ENCODE peak calls at places on chromosomes 1 and 21, in four cellular contexts. M, Q, K and P are unnamed samples.

GRCh38 chr1:88595355-88595754 is 88.7 kb upstream of the PKN2 start:
- DNase-seq in K (peak; percentile 12), M (peak; percentile 35), Q (peak; percentile 65), P (no peak)

GRCh38 chr1:208595745-208596144 is 351.6 kb upstream of the PLXNA2 start:
- DNase-seq in K (no peak), Q (no peak), M (no peak), P (no peak)

GRCh38 chr1:212285685-212286436 is 651 bp downstream of the PPP2R5A start:
- DNase-seq in K (no peak), M (peak; percentile 82), Q (no peak), P (peak; percentile 61)

GRCh38 chr1:108080448-108080847 is 115.5 kb upstream of the VAV3 start:
- DNase-seq in K (no peak), Q (no peak), M (no peak), P (no peak)

GRCh38 chr1:167661527-167662436 is 31.8 kb downstream of the RCSD1 start:
- DNase-seq in Q (no peak), M (no peak), K (no peak), P (no peak)

GRCh38 chr1:244782056-244782455 is 53.4 kb upstream of the COX20 start:
- DNase-seq in M (no peak), K (no peak), Q (no peak), P (no peak)

GRCh38 chr1:162081316-162081715 is 11.8 kb downstream of the NOS1AP start:
- DNase-seq in Q (peak; percentile 58), K (no peak), M (no peak), P (no peak)

GRCh38 chr1:77950873-77951272 is 28.0 kb downstream of the FUBP1 start:
- DNase-seq in Q (no peak), M (no peak), K (no peak), P (no peak)

GRCh38 chr1:41277371-41277994 is 35.4 kb upstream of the SCMH1 start:
- DNase-seq in Q (no peak), K (no peak), M (no peak), P (no peak)
- TF ChIP-seq ETV6 in Q (no peak), K (no peak), M (no peak), P (no peak)

GRCh38 chr1:145994391-145995120 is 1.8 kb downstream of the TXNIP start:
- DNase-seq in K (no peak), M (peak; percentile 67), Q (no peak), P (no peak)
- TF ChIP-seq TCF7 in K (no peak), M (no peak), Q (no peak), P (no peak)

GRCh38 chr1:68346192-68346808 is 103.5 kb downstream of the RPE65 start:
- DNase-seq in Q (peak; percentile 4), M (peak; percentile 19), K (no peak), P (no peak)

GRCh38 chr1:68339505-68339904 is 107.2 kb upstream of the WLS start:
- DNase-seq in Q (no peak), K (no peak), M (no peak), P (no peak)

GRCh38 chr1:68347415-68347814 is 102.3 kb downstream of the RPE65 start:
- DNase-seq in K (peak; percentile 35), Q (no peak), M (no peak), P (no peak)

GRCh38 chr1:68340951-68341350 is 108.6 kb upstream of the WLS start:
- DNase-seq in Q (no peak), M (no peak), K (no peak), P (no peak)

DNA sequence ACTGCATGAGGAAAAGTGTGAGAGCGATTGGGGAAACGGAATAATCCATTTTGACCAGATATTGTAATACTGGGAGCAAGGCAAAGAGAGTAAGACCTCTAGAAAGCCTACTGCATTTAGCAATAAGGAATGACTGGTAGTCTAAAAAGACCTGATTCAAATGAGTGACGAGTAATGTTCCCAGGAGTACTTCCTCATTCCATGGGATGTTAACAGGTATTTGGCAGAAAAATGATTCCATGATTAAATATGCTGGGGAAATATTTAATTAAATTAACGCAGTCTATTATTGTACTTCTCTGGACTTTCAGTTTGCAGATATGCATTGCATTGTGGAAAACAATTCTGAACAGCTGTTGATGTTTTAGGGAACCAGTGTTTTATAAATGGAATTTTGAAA is 105.5 kb downstream of the RPE65 start:
- DNase-seq in Q (no peak), K (no peak), M (no peak), P (no peak)
- TF ChIP-seq ETV6 in Q (no peak), K (no peak), M (no peak), P (no peak)

GRCh38 chr1:17914987-17915386 is 159.9 kb downstream of the ACTL8 start:
- DNase-seq in Q (no peak), K (no peak), M (no peak), P (no peak)
- TF ChIP-seq TCF7 in Q (no peak), K (no peak), M (no peak), P (no peak)

GRCh38 chr1:91843843-91844242 is 42.1 kb downstream of the TGFBR3 start:
- DNase-seq in M (no peak), K (no peak), Q (no peak), P (no peak)
- TF ChIP-seq ETV6 in M (no peak), K (no peak), Q (no peak), P (no peak)

GRCh38 chr1:166184897-166185296 is 18.1 kb upstream of the FAM78B start:
- DNase-seq in M (no peak), K (no peak), Q (no peak), P (no peak)
- TF ChIP-seq TCF7 in M (no peak), K (no peak), Q (no peak), P (no peak)

GRCh38 chr21:20882462-20883415 is 115.5 kb upstream of the NCAM2 start:
- DNase-seq in Q (no peak), M (peak; percentile 56), K (no peak), P (peak; percentile 47)
- TF ChIP-seq ETV6 in Q (no peak), M (no peak), K (no peak), P (no peak)

DNA sequence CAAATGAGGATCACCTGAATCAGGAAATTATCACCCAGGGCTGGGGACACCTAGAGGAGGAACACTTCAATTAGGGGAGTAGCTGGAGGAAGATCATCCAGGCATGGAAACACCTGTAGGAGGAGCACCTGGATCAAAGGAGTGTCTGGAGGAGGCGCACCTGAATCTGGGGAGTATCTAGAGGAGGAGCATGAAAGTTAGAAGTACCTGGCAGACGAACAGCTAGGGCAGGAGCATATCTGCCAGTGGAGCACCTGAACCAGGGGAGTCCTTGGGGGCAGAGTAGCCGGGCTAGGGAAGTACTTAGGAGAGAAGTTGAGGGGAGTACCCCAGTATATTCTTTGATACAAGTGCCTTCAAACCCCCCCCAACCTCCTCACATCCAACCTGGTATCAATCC is 1.3 kb downstream of the C1orf210 start:
- DNase-seq in K (no peak), M (no peak), Q (no peak), P (peak; percentile 6)
- TF ChIP-seq TCF7 in K (no peak), M (no peak), Q (no peak), P (no peak)

DNA sequence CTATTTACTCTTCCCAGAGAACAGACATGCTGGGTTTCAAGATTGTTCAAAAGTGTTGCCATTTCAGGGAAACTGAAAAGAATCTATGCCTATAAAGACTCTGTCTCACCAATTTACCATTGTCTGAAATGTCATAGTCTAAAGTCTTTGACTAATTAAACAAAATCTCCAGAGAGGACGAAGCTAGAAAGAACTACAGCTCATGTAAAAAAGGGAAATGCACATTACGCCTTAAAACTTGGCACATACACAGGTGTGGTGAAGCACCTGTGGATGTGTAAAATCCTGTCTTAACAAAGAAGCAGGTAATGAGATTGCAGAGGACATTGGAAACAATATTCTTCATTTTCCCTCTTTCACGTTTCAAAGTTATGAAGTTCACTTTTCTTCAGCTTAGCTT is 130.6 kb downstream of the EIF4G3 start:
- DNase-seq in M (no peak), K (no peak), Q (no peak), P (no peak)
- TF ChIP-seq ETV6 in M (no peak), K (no peak), Q (no peak), P (no peak)